ENCODE peak calls at places on chromosomes 1 and 21, in nine cellular contexts. W, A, C, G, P, B, J, X and R are unnamed samples.
A peak's percentile ranks its signal among the peaks of the same experiment; 100 is the strongest.

GRCh38 chr1:192986110-192986747 is 72.9 kb downstream of the UCHL5 start:
- DNase-seq in C (no peak), X (no peak), B (no peak), A (no peak), J (no peak), P (no peak), W (peak; percentile 25), G (no peak), R (no peak)

GRCh38 chr1:118827207-118827606 is 160.9 kb downstream of the TBX15 start:
- DNase-seq in G (no peak), B (no peak), J (no peak), C (no peak), P (no peak), X (peak; percentile 70), W (no peak), A (no peak), R (no peak)

GRCh38 chr1:55848906-55849305 is 633.7 kb upstream of the USP24 start:
- DNase-seq in W (peak; percentile 84), A (no peak), J (no peak), P (peak; percentile 24), X (peak; percentile 48), B (peak; percentile 59), C (no peak), G (no peak), R (no peak)

GRCh38 chr1:112712701-112713128 is 2.4 kb downstream of the PPM1J start:
- DNase-seq in C (no peak), G (no peak), X (no peak), A (no peak), W (no peak), P (no peak), B (no peak), J (no peak), R (no peak)

GRCh38 chr1:223844521-223844961 is 1.2 kb downstream of the TP53BP2 start:
- DNase-seq in B (peak; percentile 32), W (peak; percentile 39), G (no peak), P (no peak), A (no peak), J (peak; percentile 11), C (no peak), X (no peak), R (no peak)

GRCh38 chr1:200483491-200484143 is 73.8 kb upstream of the ZNF281 start:
- DNase-seq in C (no peak), W (peak; percentile 96), A (peak; percentile 44), G (no peak), J (no peak), B (peak; percentile 97), P (peak; percentile 36), X (peak; percentile 77), R (no peak)

GRCh38 chr1:201015551-201016091 is 7.9 kb downstream of the KIF21B start:
- DNase-seq in J (no peak), P (peak; percentile 65), G (no peak), A (no peak), W (no peak), B (no peak), X (no peak), C (no peak), R (no peak)

GRCh38 chr1:51236548-51237312 is 657 bp downstream of the RNF11 start:
- DNase-seq in W (peak; percentile 64), B (peak; percentile 45), J (peak; percentile 19), G (peak; percentile 59), A (no peak), P (peak; percentile 60), C (peak; percentile 32), X (peak; percentile 56), R (peak; percentile 50)

GRCh38 chr1:179825798-179826460 is 51.7 kb downstream of the TOR1AIP2 start:
- DNase-seq in J (no peak), A (no peak), P (no peak), X (no peak), B (no peak), C (no peak), W (no peak), G (no peak), R (peak; percentile 30)

GRCh38 chr1:113353581-113353980 is 36.7 kb upstream of the MAGI3 start:
- DNase-seq in X (no peak), J (no peak), B (peak; percentile 8), W (no peak), A (no peak), C (no peak), G (no peak), P (no peak), R (no peak)

GRCh38 chr1:212566522-212567479 is 41.8 kb upstream of the ATF3 start:
- DNase-seq in C (no peak), W (peak; percentile 80), P (peak; percentile 37), B (peak; percentile 82), X (peak; percentile 94), G (no peak), J (peak; percentile 45), A (no peak), R (no peak)

GRCh38 chr1:170168263-170168662 is 22.5 kb downstream of the NTMT2 start:
- DNase-seq in P (no peak), B (peak; percentile 55), J (no peak), A (no peak), C (no peak), X (peak; percentile 51), G (no peak), W (peak; percentile 66), R (no peak)

GRCh38 chr21:45818276-45818903 is 163.2 kb upstream of the COL6A1 start:
- DNase-seq in W (peak; percentile 59), C (no peak), B (no peak), G (no peak), A (no peak), J (no peak), X (peak; percentile 28), P (no peak), R (peak; percentile 34)

GRCh38 chr1:150234647-150235435 is 1.1 kb downstream of the ANP32E start:
- DNase-seq in P (peak; percentile 77), X (peak; percentile 83), G (peak; percentile 89), B (peak; percentile 87), J (peak; percentile 69), W (peak; percentile 90), C (peak; percentile 85), A (peak; percentile 69), R (peak; percentile 85)

GRCh38 chr1:10415211-10415930 is 14.9 kb upstream of the CENPS start:
- DNase-seq in G (peak; percentile 53), P (peak; percentile 60), B (peak; percentile 46), W (peak; percentile 43), J (no peak), X (peak; percentile 22), C (no peak), A (peak; percentile 39), R (no peak)

GRCh38 chr1:51768971-51769601 is 109.4 kb downstream of the NRDC start:
- DNase-seq in J (no peak), G (no peak), B (peak; percentile 61), A (no peak), C (no peak), X (peak; percentile 61), W (peak; percentile 77), P (no peak), R (no peak)

GRCh38 chr1:155078496-155079209 is at the start of gene EFNA3:
- DNase-seq in W (peak; percentile 82), J (peak; percentile 60), C (peak; percentile 77), P (no peak), X (peak; percentile 35), B (peak; percentile 62), G (peak; percentile 78), A (peak; percentile 61), R (no peak)

GRCh38 chr1:46393510-46393909 is 607 bp upstream of the FAAH start:
- DNase-seq in W (no peak), J (no peak), P (peak; percentile 31), X (no peak), C (no peak), G (no peak), B (no peak), A (no peak), R (no peak)

GRCh38 chr1:182602945-182603645 is 1.1 kb downstream of the RGS16 start:
- DNase-seq in A (no peak), X (no peak), J (no peak), P (no peak), B (no peak), G (peak; percentile 59), W (no peak), C (no peak), R (no peak)

GRCh38 chr1:155884028-155884950 is 24.9 kb downstream of the SYT11 start:
- DNase-seq in C (no peak), P (no peak), G (no peak), J (no peak), B (peak; percentile 27), A (peak; percentile 10), X (peak; percentile 59), W (peak; percentile 37), R (no peak)

GRCh38 chr1:150513275-150513885 is 2.2 kb upstream of the FALEC start:
- DNase-seq in B (no peak), C (no peak), P (no peak), J (no peak), X (peak; percentile 56), W (peak; percentile 79), G (peak; percentile 6), A (no peak), R (no peak)

GRCh38 chr1:58717979-58718378 is 18.1 kb upstream of the MYSM1 start:
- DNase-seq in X (no peak), W (peak; percentile 34), G (no peak), C (no peak), J (no peak), P (no peak), A (no peak), B (no peak), R (no peak)

GRCh38 chr1:83931658-83932253 is 67.2 kb downstream of the TTLL7 start:
- DNase-seq in B (peak; percentile 60), A (peak; percentile 30), P (peak; percentile 9), W (peak; percentile 76), G (no peak), J (no peak), C (no peak), X (peak; percentile 75), R (no peak)

GRCh38 chr1:36390411-36390810 is 4.7 kb upstream of the STK40 start:
- DNase-seq in W (no peak), C (no peak), G (no peak), A (no peak), X (no peak), B (no peak), P (no peak), J (no peak), R (no peak)

GRCh38 chr1:192167941-192168685 is 9.9 kb downstream of the RGS18 start:
- DNase-seq in W (peak; percentile 10), G (no peak), J (no peak), P (no peak), A (no peak), B (peak; percentile 8), X (peak; percentile 63), C (no peak), R (no peak)

GRCh38 chr1:19260211-19261138 is 8.9 kb downstream of the MRTO4 start:
- DNase-seq in C (no peak), G (no peak), P (no peak), J (no peak), X (peak; percentile 96), W (peak; percentile 97), A (no peak), B (peak; percentile 93), R (no peak)

GRCh38 chr21:45618846-45619485 is 24.6 kb upstream of the PCBP3 start:
- DNase-seq in X (no peak), G (no peak), B (peak; percentile 20), W (peak; percentile 52), A (no peak), C (no peak), P (no peak), J (no peak), R (no peak)

GRCh38 chr21:28639742-28640141 is 352.9 kb downstream of the LTN1 start:
- DNase-seq in B (no peak), W (peak; percentile 77), G (no peak), X (no peak), J (no peak), P (no peak), A (no peak), C (no peak), R (no peak)

GRCh38 chr1:70355111-70355407 is 537 bp upstream of the ANKRD13C start:
- DNase-seq in B (no peak), P (no peak), C (no peak), X (no peak), G (no peak), A (no peak), W (no peak), J (no peak), R (no peak)

GRCh38 chr1:20485527-20486456 is at the start of gene CAMK2N1:
- DNase-seq in A (peak; percentile 80), G (peak; percentile 66), C (peak; percentile 83), P (peak; percentile 39), B (peak; percentile 67), W (peak; percentile 93), X (peak; percentile 66), J (peak; percentile 62), R (peak; percentile 77)

GRCh38 chr1:4563586-4563985 is 90.8 kb upstream of the AJAP1 start:
- DNase-seq in P (no peak), X (no peak), G (no peak), W (no peak), C (no peak), J (no peak), B (no peak), A (no peak), R (no peak)